ENCODE peak calls at places on chromosome 2, in four cellular contexts. I, C, R and B are unnamed samples. For H3K4me1, the result is how much of the 10 kb centered on the place peaks cover.

GRCh38 chr2:42046819-42047487 is 868 bp upstream of the PKDCC start:
- DNase-seq in I (no peak), C (no peak), R (no peak), B (no peak)

GRCh38 chr2:234195516-234195915 is 145.0 kb downstream of the SPP2 start:
- DNase-seq in C (no peak), I (no peak), R (no peak), B (no peak)

GRCh38 chr2:236180831-236181453 is 12.8 kb upstream of the GBX2 start:
- DNase-seq in C (peak), R (peak), I (peak), B (no peak)

GRCh38 chr2:181788883-181789555 is 102.5 kb upstream of the ITPRID2 start:
- DNase-seq in C (peak), I (no peak), R (no peak), B (no peak)

GRCh38 chr2:181554511-181554910 is 97.3 kb downstream of the ITGA4 start:
- DNase-seq in R (no peak), I (no peak), C (no peak), B (no peak)

GRCh38 chr2:109128466-109129355 is at the start of gene SH3RF3:
- DNase-seq in C (peak), I (peak), R (peak), B (peak)

GRCh38 chr2:46939596-46940359 is 24.2 kb upstream of the MCFD2 start:
- DNase-seq in R (peak), I (peak), C (no peak), B (no peak)

GRCh38 chr2:201414099-201415023 is 36.9 kb downstream of the TRAK2 start:
- DNase-seq in I (no peak), R (no peak), C (no peak), B (peak)

GRCh38 chr2:120833127-120833675 is 97.5 kb downstream of the GLI2 start:
- DNase-seq in I (no peak), C (no peak), R (no peak), B (no peak)

GRCh38 chr2:99569393-99569792 is 79.6 kb upstream of the REV1 start:
- DNase-seq in R (no peak), C (no peak), I (no peak), B (no peak)

GRCh38 chr2:232416521-232417470 is 10.2 kb downstream of the ALPG start:
- DNase-seq in I (no peak), C (no peak), R (no peak), B (no peak)

GRCh38 chr2:198322275-198322674 is 517.9 kb downstream of the PLCL1 start:
- DNase-seq in R (no peak), C (no peak), I (no peak), B (no peak)

GRCh38 chr2:218001629-218002028 is 1.2 kb downstream of the TNS1 start:
- DNase-seq in R (no peak), C (no peak), I (no peak), B (no peak)
- H3K4me3 ChIP-seq in R (peak), C (no peak), I (no peak), B (no peak)

GRCh38 chr2:37321029-37321682 is 3.5 kb downstream of the PRKD3 start:
- DNase-seq in I (no peak), R (no peak), C (no peak), B (no peak)

GRCh38 chr2:37317746-37318145 is 6.9 kb downstream of the PRKD3 start:
- DNase-seq in C (no peak), I (no peak), R (no peak), B (no peak)

GRCh38 chr2:37322368-37322767 is 2.3 kb downstream of the PRKD3 start:
- DNase-seq in C (no peak), I (no peak), R (no peak), B (no peak)

GRCh38 chr2:37318401-37318800 is 6.2 kb downstream of the PRKD3 start:
- DNase-seq in C (no peak), R (no peak), I (no peak), B (no peak)

DNA sequence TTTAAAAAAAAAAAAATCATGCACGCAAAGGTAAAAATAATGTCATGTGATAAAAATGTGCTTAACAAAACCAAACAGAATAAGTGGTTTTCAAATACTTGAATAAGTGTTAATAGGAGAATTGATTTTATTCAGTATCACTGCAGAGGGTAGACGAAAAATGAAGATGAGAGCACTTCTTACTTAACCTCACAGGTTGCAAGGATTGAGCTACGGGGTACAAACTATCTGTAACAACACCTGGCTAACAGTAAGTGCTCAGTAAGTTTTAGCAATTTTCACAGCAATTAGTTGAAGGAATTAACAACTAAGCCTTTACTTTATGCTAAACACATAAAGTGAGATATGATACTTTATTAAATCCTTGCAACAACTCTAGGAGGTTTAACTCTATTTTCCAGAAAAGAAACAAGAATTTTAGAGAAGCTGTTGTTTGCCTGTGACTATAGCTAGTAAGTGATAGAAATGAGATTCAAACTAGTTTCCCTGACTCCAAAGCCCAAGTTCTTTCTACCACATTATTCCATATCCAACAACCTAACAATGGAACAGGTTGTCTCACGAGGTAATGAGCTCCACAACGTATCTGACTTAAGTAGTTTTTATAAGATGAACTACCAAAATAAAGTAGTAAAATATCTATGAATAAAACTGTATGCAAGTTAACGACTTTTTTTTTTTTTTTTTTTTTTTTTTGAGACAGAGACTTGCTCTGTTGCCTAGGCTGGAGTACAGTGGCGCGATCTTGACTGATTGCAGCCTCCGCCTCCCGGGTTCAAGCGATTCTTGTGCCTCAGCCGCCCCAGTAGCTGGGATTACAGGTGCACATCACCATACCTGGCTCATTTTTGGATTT is 4.7 kb downstream of the PRKD3 start:
- DNase-seq in R (no peak), C (no peak), I (no peak), B (no peak)
- H3K4me1 ChIP-seq in R (under half), C (under half), I (half or more), B (under half)

GRCh38 chr2:64262816-64263215 is 118.6 kb upstream of the PELI1 start:
- DNase-seq in R (no peak), C (no peak), I (no peak), B (no peak)
- H3K4me3 ChIP-seq in R (no peak), C (no peak), I (no peak), B (no peak)

DNA sequence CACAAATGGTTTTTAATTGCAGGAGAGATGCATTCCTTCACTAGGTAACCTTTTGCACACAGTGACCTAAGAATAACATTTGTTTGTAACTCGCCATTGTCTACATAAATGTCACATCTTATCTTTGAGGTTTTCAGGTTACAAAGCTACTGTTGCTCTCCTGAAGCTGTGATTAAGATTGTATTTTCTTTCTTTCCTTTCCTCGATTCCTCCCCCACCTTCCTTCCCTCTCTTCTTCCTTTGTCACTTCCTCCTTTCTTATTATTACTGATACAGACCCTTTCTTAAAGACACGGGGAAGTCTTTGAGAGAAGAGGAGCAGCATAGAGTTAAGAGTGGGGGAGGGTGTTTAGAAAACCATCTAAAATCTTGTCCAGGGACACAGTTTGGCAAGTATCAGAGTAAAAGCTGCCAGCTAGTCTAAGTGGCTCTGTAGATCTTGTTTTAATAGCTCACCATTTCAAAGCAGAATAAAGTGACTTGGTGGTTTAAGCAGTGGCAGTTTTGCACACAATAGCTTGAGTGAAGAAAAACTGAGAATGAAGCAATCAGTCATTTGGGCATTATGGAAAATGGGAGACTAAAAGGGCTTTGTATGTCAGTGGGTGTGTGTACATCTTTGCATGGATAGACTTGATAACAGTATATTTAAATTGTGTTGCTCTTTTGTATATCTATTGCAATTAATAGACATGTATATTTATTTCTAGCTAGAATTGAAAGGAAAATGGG is 10.9 kb downstream of the CERS6 start:
- DNase-seq in R (no peak), I (no peak), C (no peak), B (no peak)
- H3K4me1 ChIP-seq in R (under half), I (under half), C (under half), B (under half)

DNA sequence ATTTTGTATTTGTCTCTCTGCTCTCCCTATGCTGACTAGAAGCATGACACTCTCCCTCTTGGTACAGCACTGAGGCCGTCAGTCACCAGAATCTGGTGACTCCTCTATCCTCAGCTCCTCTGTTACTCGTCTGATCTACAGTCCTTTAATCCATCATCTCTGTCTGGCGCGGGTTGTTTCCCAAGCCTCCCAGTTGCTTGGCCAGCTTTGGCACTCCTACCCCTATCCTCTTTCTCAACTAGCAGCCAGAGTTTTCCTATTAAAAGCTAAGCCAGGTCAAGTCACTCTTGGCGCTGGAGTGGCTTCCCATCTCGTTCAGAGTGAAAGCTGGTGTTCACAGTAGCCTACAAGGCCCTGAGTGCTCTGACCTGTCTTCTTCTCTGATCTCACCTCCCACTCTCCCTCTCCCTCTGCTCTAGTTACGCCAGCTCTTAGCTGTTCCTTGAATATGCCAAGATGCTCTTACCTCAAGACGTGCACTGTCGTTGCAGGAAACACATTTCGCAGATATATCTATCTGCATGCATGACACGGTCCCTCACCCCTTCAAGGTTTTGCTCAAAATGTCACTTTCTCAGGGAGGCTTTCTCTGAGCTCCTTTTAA is 41.8 kb upstream of the PSME4 start:
- DNase-seq in C (no peak), R (no peak), I (no peak), B (no peak)
- H3K4me3 ChIP-seq in C (no peak), R (no peak), I (no peak), B (no peak)

GRCh38 chr2:23757686-23758433 is 169.1 kb downstream of the ATAD2B start:
- DNase-seq in C (no peak), R (no peak), I (no peak), B (no peak)
- H3K4me1 ChIP-seq in C (under half), R (under half), I (under half), B (under half)

GRCh38 chr2:27216416-27217137 is 592 bp upstream of the CAD start:
- DNase-seq in R (no peak), C (peak), I (no peak), B (no peak)
- H3K4me3 ChIP-seq in R (peak), C (no peak), I (peak), B (peak)

GRCh38 chr2:174608866-174609214 is 11.2 kb upstream of the WIPF1 start:
- DNase-seq in I (no peak), R (no peak), C (no peak), B (no peak)
- H3K4me1 ChIP-seq in I (under half), R (under half), C (under half), B (under half)

GRCh38 chr2:239331560-239331959 is 69.3 kb downstream of the HDAC4 start:
- DNase-seq in C (no peak), R (no peak), I (peak), B (no peak)
- H3K4me3 ChIP-seq in C (no peak), R (no peak), I (peak), B (no peak)

DNA sequence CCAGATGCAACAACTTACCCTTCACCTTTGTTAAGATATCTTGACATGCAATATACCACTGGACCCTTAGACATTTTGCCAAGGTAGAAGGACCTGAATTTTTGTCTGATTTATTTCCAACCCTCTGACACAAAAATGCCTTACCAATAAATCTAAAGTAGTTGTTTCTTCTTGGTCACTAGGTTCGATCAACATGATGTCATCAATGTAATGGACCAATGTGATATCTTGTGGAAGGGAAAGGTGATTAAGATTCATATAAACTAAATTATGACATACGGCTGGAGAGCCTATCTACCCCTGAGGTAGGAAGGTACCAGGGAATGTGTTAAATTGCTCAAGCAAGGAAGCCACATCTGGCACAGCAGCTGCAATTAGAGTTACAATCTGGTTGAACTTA is 67.7 kb upstream of the SERPINE2 start:
- DNase-seq in R (no peak), C (no peak), I (no peak), B (no peak)
- H3K4me1 ChIP-seq in R (under half), C (under half), I (under half), B (under half)